ENCODE peak calls at places on chromosomes 6 and 20, in four cellular contexts. M is progenitor cell of endocrine pancreas, E is heart left ventricle, G is B cell. H is an unnamed sample.

GRCh38 chr20:47576516-47577033 is 74.9 kb downstream of the NCOA3 start:
- DNase-seq in E (peak; percentile 55), G (peak; percentile 43), M (peak; percentile 15), H (no peak)

GRCh38 chr6:80223743-80224212 is 117.3 kb downstream of the BCKDHB start:
- DNase-seq in M (no peak), E (peak; percentile 36), G (no peak), H (no peak)

GRCh38 chr6:135633573-135633972 is 136.0 kb upstream of the AHI1 start:
- DNase-seq in G (no peak), E (no peak), M (no peak), H (no peak)

GRCh38 chr6:52409499-52409898 is 10.6 kb upstream of the EFHC1 start:
- DNase-seq in G (no peak), E (no peak), M (no peak), H (no peak)

GRCh38 chr6:64904616-64905015 is 802.4 kb downstream of the EYS start:
- DNase-seq in G (no peak), M (no peak), E (no peak), H (no peak)

GRCh38 chr6:132713355-132714134 is at the start of gene VNN1:
- DNase-seq in E (peak; percentile 33), M (no peak), G (peak; percentile 21), H (no peak)

GRCh38 chr20:49843770-49844169 is 31.1 kb downstream of the SLC9A8 start:
- DNase-seq in M (no peak), E (no peak), G (no peak), H (no peak)

GRCh38 chr6:164826831-164827468 is 482.5 kb downstream of the C6orf118 start:
- DNase-seq in G (no peak), M (no peak), E (no peak), H (no peak)

GRCh38 chr6:49713346-49713745 is at the start of gene CRISP2:
- DNase-seq in M (no peak), E (no peak), G (no peak), H (no peak)

GRCh38 chr6:156645106-156645505 is 132.1 kb upstream of the ARID1B start:
- DNase-seq in M (no peak), E (no peak), G (no peak), H (no peak)

GRCh38 chr6:107124934-107125348 is 9.6 kb upstream of the BEND3 start:
- DNase-seq in E (no peak), G (no peak), M (no peak), H (no peak)

GRCh38 chr6:1701668-1702353 is 92.1 kb downstream of the FOXC1 start:
- DNase-seq in G (no peak), E (peak; percentile 41), M (no peak), H (no peak)

GRCh38 chr6:168107191-168107940 is 28.4 kb upstream of the FRMD1 start:
- DNase-seq in E (no peak), G (no peak), M (no peak), H (no peak)

GRCh38 chr20:33668087-33668790 is 1.5 kb downstream of the ACTL10 start:
- DNase-seq in G (peak; percentile 87), M (peak; percentile 72), E (peak; percentile 81), H (peak; percentile 68)

GRCh38 chr6:71383476-71383875 is 94.9 kb downstream of the OGFRL1 start:
- DNase-seq in G (no peak), M (no peak), E (no peak), H (no peak)

GRCh38 chr6:165811512-165811911 is 148.5 kb upstream of the PDE10A start:
- DNase-seq in G (no peak), M (no peak), E (no peak), H (no peak)

GRCh38 chr6:14129572-14129971 is 12.0 kb downstream of the CD83 start:
- DNase-seq in G (peak; percentile 58), M (peak; percentile 25), E (peak; percentile 54), H (peak; percentile 38)
- TF ChIP-seq CTCF in G (no peak), M (peak; percentile 65), E (peak; percentile 46), H (no peak)

DNA sequence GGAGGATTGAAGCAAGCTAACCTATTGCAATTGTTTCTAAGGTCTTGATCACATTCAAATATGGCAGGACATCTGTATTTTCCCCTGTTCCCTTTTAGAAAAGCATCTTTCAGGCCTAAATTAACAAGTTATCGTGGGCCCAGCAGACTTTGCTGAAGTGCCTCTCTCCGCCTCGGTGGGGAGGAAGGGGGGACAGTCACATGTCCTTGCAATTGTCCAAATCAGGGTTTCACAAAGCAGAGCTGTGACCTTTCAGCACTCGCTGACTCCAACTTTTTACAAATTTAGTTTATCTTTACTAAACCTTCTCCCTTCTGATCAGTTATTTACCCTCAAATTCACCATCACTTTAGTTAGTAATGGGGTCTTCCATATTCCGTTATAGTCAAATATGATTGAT is 74.4 kb upstream of the KCNK16 start:
- DNase-seq in E (no peak), M (no peak), G (no peak), H (no peak)
- TF ChIP-seq CTCF in E (no peak), M (no peak), G (no peak), H (no peak)

DNA sequence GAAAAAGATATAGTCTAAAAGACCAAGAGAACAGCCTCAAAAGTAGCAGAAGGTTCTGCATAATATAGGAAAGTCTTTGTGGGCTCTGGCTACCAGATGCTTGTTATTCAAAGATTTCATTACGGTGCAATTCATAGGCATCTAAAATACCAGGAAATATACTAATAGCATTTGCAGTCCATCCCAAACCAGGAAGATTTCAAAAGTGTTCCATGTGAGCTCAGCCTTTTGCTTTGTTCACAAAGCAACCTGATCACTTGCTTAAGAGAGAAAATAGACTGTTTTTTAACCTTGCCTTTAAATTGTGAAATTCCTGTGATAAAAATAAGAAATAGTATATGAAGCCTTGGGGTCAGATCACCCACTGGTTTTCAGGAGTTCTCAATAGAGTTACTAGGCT is 506.6 kb upstream of the MARCKS start:
- DNase-seq in E (no peak), G (no peak), M (no peak), H (no peak)
- TF ChIP-seq CTCF in E (no peak), G (no peak), M (no peak), H (no peak)

DNA sequence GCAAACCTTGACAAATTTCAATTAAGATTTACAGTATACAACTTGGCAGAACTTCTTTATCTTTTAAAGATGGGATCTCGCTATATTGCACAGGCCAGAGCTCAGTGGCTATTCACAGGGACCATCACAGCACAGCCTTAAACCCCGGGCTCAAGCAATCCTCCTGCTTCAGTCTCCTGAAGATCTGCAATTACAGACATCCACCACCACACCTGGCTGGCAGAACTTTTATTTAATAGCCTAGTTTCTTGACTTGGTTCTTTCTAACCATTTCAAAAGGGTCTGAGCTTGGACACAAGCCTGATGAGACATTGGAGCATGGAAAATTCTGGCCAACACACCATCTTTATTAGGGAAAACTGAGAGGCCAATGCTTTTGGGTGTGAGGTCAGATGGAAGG is 151.6 kb upstream of the KCNG1 start:
- DNase-seq in G (no peak), M (no peak), E (no peak), H (no peak)
- TF ChIP-seq CTCF in G (no peak), M (no peak), E (no peak), H (no peak)

H was measured in CD8-positive, alpha-beta T cell.